ENCODE peak calls at places on chromosome 9, in five cellular contexts. V is stimulated activated CD4-positive, alpha-beta T cell treated with anti-CD3 and anti-CD28 coated beads, Interleukin-12 subunit alpha, Interleukin-12 subunit beta, amount 100 ng/mL, for 4 hours; R is Kasumi-1; W is NB4; A is Caki2. U is an unnamed sample.

GRCh38 chr9:27094640-27095039 is 14.4 kb upstream of the TEK start:
- DNase-seq in V (no peak), R (no peak), W (no peak), A (peak), U (no peak)

GRCh38 chr9:2800385-2801179 is 43.3 kb downstream of the PUM3 start:
- DNase-seq in V (no peak), R (no peak), W (peak), A (no peak), U (no peak)

GRCh38 chr9:100600511-100601079 is 22.7 kb downstream of the CAVIN4 start:
- DNase-seq in V (no peak), R (no peak), W (no peak), A (no peak), U (no peak)

GRCh38 chr9:137452761-137453642 is 6.1 kb downstream of the NSMF start:
- DNase-seq in V (no peak), R (no peak), W (no peak), A (no peak), U (no peak)

GRCh38 chr9:98248737-98249474 is 6.5 kb downstream of the TBC1D2 start:
- DNase-seq in V (peak), R (no peak), W (peak), A (peak), U (peak)

GRCh38 chr9:72401396-72401795 is 36.4 kb upstream of the ZFAND5 start:
- DNase-seq in V (no peak), R (no peak), W (no peak), A (no peak), U (no peak)

GRCh38 chr9:135223831-135224230 is 136.4 kb downstream of the OLFM1 start:
- DNase-seq in V (no peak), R (no peak), W (peak), A (no peak), U (no peak)

GRCh38 chr9:114190563-114190905 is 35.2 kb downstream of the COL27A1 start:
- DNase-seq in V (no peak), R (no peak), W (no peak), A (no peak), U (no peak)

GRCh38 chr9:134769084-134769455 is 111.5 kb upstream of the FCN2 start:
- DNase-seq in V (no peak), R (no peak), W (peak), A (no peak), U (no peak)

GRCh38 chr9:95815961-95816360 is 59.5 kb upstream of the ERCC6L2 start:
- DNase-seq in V (no peak), R (no peak), W (no peak), A (no peak), U (no peak)

GRCh38 chr9:74748966-74749365 is 138.8 kb downstream of the TRPM6 start:
- DNase-seq in V (no peak), R (no peak), W (no peak), A (no peak), U (no peak)

GRCh38 chr9:117365438-117365837 is 49.4 kb downstream of the ASTN2 start:
- DNase-seq in V (no peak), R (no peak), W (no peak), A (no peak), U (no peak)

GRCh38 chr9:21465859-21466518 is 16.1 kb downstream of the IFNE start:
- DNase-seq in V (no peak), R (peak), W (peak), A (peak), U (peak)

GRCh38 chr9:135036861-135037465 is 50.5 kb upstream of the OLFM1 start:
- DNase-seq in V (no peak), R (no peak), W (no peak), A (no peak), U (no peak)

GRCh38 chr9:127351182-127352166 is 45.5 kb upstream of the SLC2A8 start:
- DNase-seq in V (no peak), R (no peak), W (no peak), A (no peak), U (no peak)

GRCh38 chr9:88978034-88978433 is 13.2 kb upstream of the S1PR3 start:
- DNase-seq in V (no peak), R (no peak), W (no peak), A (no peak), U (no peak)